ENCODE peak calls at places on chromosome 9, in five cellular contexts. R is GM23338, M is heart right ventricle, K is upper lobe of right lung, Y is PC-3. S is an unnamed sample.
A peak's percentile ranks its signal among the peaks of the same experiment; 100 is the strongest.

GRCh38 chr9:129256959-129257713 is 79.1 kb upstream of the IER5L start:
- DNase-seq in Y (no peak), R (no peak), K (peak; percentile 10), M (no peak), S (peak; percentile 17)

GRCh38 chr9:20302229-20302628 is 320.1 kb downstream of the MLLT3 start:
- DNase-seq in M (no peak), K (no peak), R (peak; percentile 63), Y (no peak), S (no peak)

GRCh38 chr9:82791685-82792084 is 271.3 kb downstream of the RASEF start:
- DNase-seq in Y (no peak), M (no peak), R (no peak), K (no peak), S (no peak)

GRCh38 chr9:92963831-92964606 is 16.7 kb downstream of the FGD3 start:
- DNase-seq in R (no peak), M (no peak), K (peak; percentile 70), Y (no peak), S (no peak)

GRCh38 chr9:128026255-128027165 is 40.6 kb downstream of the NAIF1 start:
- DNase-seq in Y (no peak), M (no peak), R (no peak), K (no peak), S (no peak)

GRCh38 chr9:8268881-8269280 is 469.3 kb upstream of the DMAC1 start:
- DNase-seq in Y (no peak), M (no peak), R (no peak), K (no peak), S (no peak)

GRCh38 chr9:89435315-89435823 is 62.5 kb downstream of the SEMA4D start:
- DNase-seq in Y (peak; percentile 71), M (no peak), K (peak; percentile 86), R (peak; percentile 98), S (no peak)

GRCh38 chr9:77929942-77930341 is 101.7 kb downstream of the GNAQ start:
- DNase-seq in R (no peak), Y (no peak), M (no peak), K (no peak), S (no peak)

GRCh38 chr9:129141066-129142041 is 30.1 kb downstream of the PTPA start:
- DNase-seq in R (no peak), Y (no peak), M (peak; percentile 94), K (no peak), S (peak; percentile 78)

GRCh38 chr9:109051733-109052132 is 38.4 kb upstream of the CTNNAL1 start:
- DNase-seq in K (no peak), Y (no peak), M (no peak), R (no peak), S (no peak)

GRCh38 chr9:108105885-108106284 is 616.3 kb upstream of the KLF4 start:
- DNase-seq in M (no peak), R (peak; percentile 71), K (no peak), Y (no peak), S (no peak)

GRCh38 chr9:131721096-131721495 is 18.8 kb downstream of the RAPGEF1 start:
- DNase-seq in K (no peak), R (no peak), Y (no peak), M (no peak), S (no peak)

GRCh38 chr9:75889577-75889976 is 896 bp upstream of the PCSK5 start:
- DNase-seq in R (peak; percentile 14), Y (no peak), K (no peak), M (no peak), S (no peak)

GRCh38 chr9:131330814-131331600 is 41.5 kb downstream of the PLPP7 start:
- DNase-seq in R (peak; percentile 85), K (peak; percentile 28), Y (no peak), M (peak; percentile 60), S (no peak)

GRCh38 chr9:105475302-105475701 is 27.5 kb downstream of the FSD1L start:
- DNase-seq in K (no peak), R (peak; percentile 68), M (no peak), Y (peak; percentile 30), S (no peak)

GRCh38 chr9:127856094-127856740 is 1.8 kb upstream of the ENG start:
- DNase-seq in M (no peak), R (no peak), Y (no peak), K (no peak), S (no peak)

GRCh38 chr9:127661342-127661741 is 45.4 kb upstream of the CFAP157 start:
- DNase-seq in M (no peak), K (no peak), Y (no peak), R (peak; percentile 49), S (no peak)

DNA sequence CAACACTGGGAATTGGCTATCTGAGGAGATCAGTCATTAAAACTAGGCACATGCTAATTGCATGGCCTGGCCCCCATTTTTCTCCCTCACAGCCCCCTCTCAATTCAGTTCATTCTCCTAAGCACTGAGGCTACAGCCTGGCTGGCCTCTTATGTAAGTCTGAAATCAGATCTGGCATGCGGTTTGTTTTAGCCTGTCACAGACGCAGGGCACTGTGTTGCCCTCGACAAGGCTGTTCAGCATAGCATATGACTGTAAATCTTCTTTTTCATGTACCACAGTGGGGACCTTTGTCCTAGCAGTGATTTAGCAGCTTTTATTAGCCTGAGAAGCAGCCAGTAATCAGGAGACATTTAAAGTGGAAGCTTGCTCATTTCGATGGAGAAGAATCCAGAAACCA is 57.9 kb downstream of the RORB start:
- DNase-seq in K (no peak), Y (no peak), M (no peak), R (no peak), S (no peak)
- H3K4me3 ChIP-seq in K (no peak overlapping the region), Y (no peak overlapping the region), M (no peak overlapping the region), R (no peak overlapping the region), S (no peak overlapping the region)

DNA sequence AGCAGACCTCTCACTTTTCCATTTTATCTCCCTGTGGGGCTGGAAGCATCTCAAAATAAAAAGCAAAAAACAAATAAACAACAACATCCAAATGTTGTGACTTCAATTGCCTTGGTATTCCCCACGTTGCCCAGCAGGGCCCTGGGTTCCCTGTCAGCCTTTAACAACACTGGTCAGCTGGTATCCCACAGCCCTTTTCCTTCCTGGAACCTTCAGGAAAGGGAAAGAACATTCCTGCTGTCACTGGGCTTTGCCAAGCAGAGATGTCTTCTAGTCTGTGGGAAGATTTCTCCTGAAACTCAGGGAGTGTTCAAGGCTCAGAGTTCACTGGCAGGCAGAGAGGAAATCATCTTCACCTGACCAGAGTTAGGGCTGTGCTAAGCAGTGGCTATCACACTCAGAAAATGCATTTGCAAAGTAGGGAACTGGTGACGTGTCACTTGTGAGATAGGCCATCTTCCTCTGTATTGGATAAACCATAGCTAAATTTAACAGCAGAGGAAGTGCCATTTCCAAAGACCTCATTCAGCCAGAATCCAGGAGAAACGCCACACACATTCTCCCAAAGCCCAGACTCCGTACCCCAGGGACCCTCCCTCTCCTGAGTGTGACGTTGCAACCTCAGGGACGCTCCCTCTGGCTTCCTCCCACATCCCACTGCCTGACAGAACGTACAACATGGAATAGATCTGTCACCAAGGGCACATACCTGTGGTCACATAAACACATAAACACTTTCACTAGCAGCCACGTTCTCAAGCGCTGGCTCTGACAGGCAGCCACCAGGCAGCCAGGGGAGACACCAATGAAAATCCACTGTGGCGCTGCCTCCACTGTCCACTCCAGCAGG is 274.0 kb upstream of the DAPK1 start:
- DNase-seq in K (no peak), M (no peak), Y (no peak), R (peak; percentile 20), S (no peak)
- H3K4me3 ChIP-seq in K (no peak overlapping the region), M (no peak overlapping the region), Y (no peak overlapping the region), R (no peak overlapping the region), S (no peak overlapping the region)

GRCh38 chr9:87069690-87070089 is 122.4 kb upstream of the GAS1 start:
- DNase-seq in M (no peak), Y (no peak), K (no peak), R (no peak), S (no peak)

GRCh38 chr9:87065981-87066380 is 118.7 kb upstream of the GAS1 start:
- DNase-seq in Y (no peak), R (no peak), M (no peak), K (no peak), S (no peak)

GRCh38 chr9:87068177-87068845 is 121.0 kb upstream of the GAS1 start:
- DNase-seq in M (no peak), K (no peak), Y (no peak), R (no peak), S (no peak)

GRCh38 chr9:87070331-87070730 is 123.0 kb upstream of the GAS1 start:
- DNase-seq in M (no peak), Y (no peak), K (no peak), R (no peak), S (no peak)

DNA sequence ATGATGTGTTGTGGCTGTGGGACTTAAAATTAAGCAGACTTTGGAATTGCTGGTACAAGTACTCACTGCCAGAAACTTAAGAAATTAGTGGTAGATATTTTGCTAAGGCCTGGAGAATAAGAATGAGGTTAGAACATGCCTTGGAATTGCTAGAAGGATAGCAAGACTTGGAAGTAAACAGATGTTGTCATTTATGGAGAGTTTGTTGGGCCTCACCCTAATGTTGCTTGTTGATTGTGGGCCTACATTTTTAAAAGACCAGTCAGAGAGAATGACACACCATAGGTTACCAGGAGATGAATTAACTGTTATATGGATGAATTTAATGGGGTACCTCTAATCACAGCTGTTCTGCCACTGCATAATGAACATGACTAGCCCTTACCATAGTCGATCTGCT is 120.1 kb upstream of the GAS1 start:
- DNase-seq in M (no peak), K (no peak), Y (no peak), R (no peak), S (no peak)
- H3K4me3 ChIP-seq in M (no peak overlapping the region), K (no peak overlapping the region), Y (no peak overlapping the region), R (no peak overlapping the region), S (no peak overlapping the region)

GRCh38 chr9:133210202-133210532 is 1.1 kb upstream of the OBP2B start:
- DNase-seq in R (no peak), K (peak; percentile 34), Y (peak; percentile 77), M (no peak), S (no peak)
- H3K4me3 ChIP-seq in R (no peak overlapping the region), K (no peak overlapping the region), Y (no peak overlapping the region), M (no peak overlapping the region), S (no peak overlapping the region)

DNA sequence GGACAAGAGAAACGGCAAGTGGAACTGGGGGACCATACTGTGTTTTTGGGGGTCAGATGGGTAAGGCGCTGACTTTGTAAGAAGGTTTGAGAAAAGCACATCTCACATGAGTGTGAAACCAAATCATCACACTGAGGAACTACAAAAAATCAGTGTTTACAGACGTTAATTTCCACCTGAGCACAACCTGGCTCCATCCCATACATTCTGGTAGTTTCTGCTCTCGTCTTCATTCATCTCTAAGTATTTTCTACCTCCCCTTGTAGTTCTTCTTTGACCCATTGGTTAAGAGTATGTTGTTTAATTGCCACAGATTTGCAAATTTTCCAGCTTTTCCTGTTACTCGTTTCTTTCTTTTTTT is 8.9 kb upstream of the DPP7 start:
- DNase-seq in Y (no peak), K (no peak), M (no peak), R (no peak), S (no peak)
- H3K4me3 ChIP-seq in Y (no peak overlapping the region), K (no peak overlapping the region), M (no peak overlapping the region), R (no peak overlapping the region), S (no peak overlapping the region)

GRCh38 chr9:81145331-81145963 is 543.9 kb downstream of the TLE1 start:
- DNase-seq in M (no peak), K (no peak), R (no peak), Y (no peak), S (no peak)
- H3K4me3 ChIP-seq in M (no peak overlapping the region), K (no peak overlapping the region), R (no peak overlapping the region), Y (no peak overlapping the region), S (no peak overlapping the region)